ENCODE peak calls at places on chromosomes 2 and 18, in five cellular contexts. F is right lobe of liver, N is tibial artery, H is H9, S is left lung. K is an unnamed sample.

GRCh38 chr2:224586127-224586702 is 1.1 kb upstream of the CUL3 start:
- DNase-seq in F (no peak), S (no peak), H (no peak), N (no peak), K (no peak)

GRCh38 chr2:200677721-200678532 is 92.1 kb downstream of the AOX1 start:
- DNase-seq in H (no peak), F (no peak), N (peak; percentile 63), S (no peak), K (no peak)

GRCh38 chr18:9910709-9911108 is 3.1 kb upstream of the VAPA start:
- DNase-seq in F (no peak), S (no peak), H (no peak), N (no peak), K (peak; percentile 56)

GRCh38 chr2:7497223-7497622 is 580.0 kb downstream of the RNF144A start:
- DNase-seq in H (no peak), F (no peak), S (no peak), N (no peak), K (no peak)

GRCh38 chr2:189082576-189082975 is 97.0 kb downstream of the COL5A2 start:
- DNase-seq in S (peak; percentile 30), N (no peak), H (no peak), F (no peak), K (no peak)

GRCh38 chr2:55460562-55460961 is 40.9 kb upstream of the CCDC88A start:
- DNase-seq in N (no peak), S (no peak), F (no peak), H (no peak), K (no peak)

GRCh38 chr18:37430346-37431076 is 135.1 kb downstream of the CELF4 start:
- DNase-seq in N (no peak), H (peak; percentile 83), F (no peak), S (no peak), K (no peak)

GRCh38 chr2:201149064-201149820 is 33.3 kb downstream of the CFLAR start:
- DNase-seq in S (no peak), H (no peak), F (no peak), N (no peak), K (no peak)

GRCh38 chr2:41940715-41941114 is 107.1 kb upstream of the PKDCC start:
- DNase-seq in F (no peak), H (peak; percentile 62), N (no peak), S (no peak), K (no peak)

GRCh38 chr2:188668017-188668663 is 306.0 kb upstream of the COL3A1 start:
- DNase-seq in N (no peak), H (no peak), S (no peak), F (no peak), K (no peak)

GRCh38 chr2:71348302-71348701 is 16.7 kb downstream of the ZNF638 start:
- DNase-seq in S (no peak), N (no peak), H (no peak), F (no peak), K (no peak)

GRCh38 chr2:237590272-237591020 is at the start of gene RAB17:
- DNase-seq in S (peak; percentile 85), F (peak; percentile 96), N (no peak), H (peak; percentile 87), K (no peak)

GRCh38 chr2:238289574-238289973 is 1.2 kb upstream of the PER2 start:
- DNase-seq in N (peak; percentile 17), F (no peak), S (no peak), H (no peak), K (no peak)

GRCh38 chr2:168416555-168416954 is 39.5 kb upstream of the CERS6 start:
- DNase-seq in H (no peak), N (no peak), F (no peak), S (no peak), K (no peak)

GRCh38 chr18:6249788-6250187 is 164.9 kb downstream of the L3MBTL4 start:
- DNase-seq in N (no peak), H (no peak), F (peak; percentile 77), S (no peak), K (no peak)

GRCh38 chr2:209368924-209369323 is 54.9 kb upstream of the MAP2 start:
- DNase-seq in S (peak; percentile 61), N (peak; percentile 27), H (no peak), F (peak; percentile 46), K (no peak)

GRCh38 chr18:13232060-13232917 is 13.7 kb downstream of the LDLRAD4 start:
- DNase-seq in N (peak; percentile 57), F (peak; percentile 52), S (no peak), H (no peak), K (no peak)

GRCh38 chr2:150339951-150340350 is 147.5 kb downstream of the RND3 start:
- DNase-seq in N (no peak), H (no peak), F (no peak), S (no peak), K (no peak)

GRCh38 chr2:26647981-26648380 is 6.8 kb upstream of the CIB4 start:
- DNase-seq in F (no peak), H (no peak), N (no peak), S (no peak), K (no peak)

GRCh38 chr2:238313991-238314350 is 6.3 kb upstream of the TRAF3IP1 start:
- DNase-seq in S (no peak), F (no peak), N (no peak), H (no peak), K (no peak)

GRCh38 chr18:61398961-61399632 is 65.9 kb downstream of the CDH20 start:
- DNase-seq in F (no peak), S (no peak), N (no peak), H (no peak), K (no peak)

GRCh38 chr2:69833752-69834151 is 4.3 kb downstream of the GMCL1 start:
- DNase-seq in H (no peak), S (no peak), N (no peak), F (no peak), K (no peak)

DNA sequence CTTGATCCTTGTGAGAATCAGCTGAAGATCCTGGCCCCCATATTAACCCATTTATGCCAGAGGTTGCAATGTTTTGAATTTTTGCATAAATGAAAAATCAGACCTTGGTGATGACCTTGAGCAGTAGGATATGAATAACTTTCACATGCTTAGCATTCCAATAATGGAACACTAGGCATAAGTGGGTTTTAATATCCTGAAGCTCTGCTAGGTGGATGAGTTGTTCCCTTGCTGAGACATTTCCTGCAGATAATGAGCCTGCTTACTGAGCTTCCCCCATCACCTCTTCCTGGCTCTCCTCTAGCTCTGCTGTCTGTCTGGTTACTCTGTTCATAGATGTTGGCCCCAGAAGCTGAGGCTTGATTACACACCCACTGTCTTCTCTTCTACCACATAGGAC is 25.5 kb upstream of the SEC11C start:
- DNase-seq in N (no peak), F (no peak), H (no peak), S (no peak), K (no peak)
- TF ChIP-seq CTCF in N (no peak), F (no peak), H (no peak), S (no peak), K (no peak)

GRCh38 chr2:157468931-157469708 is 25.2 kb upstream of the CYTIP start:
- DNase-seq in F (no peak), H (no peak), S (no peak), N (no peak), K (peak; percentile 82)

GRCh38 chr2:157465554-157465953 is 21.7 kb upstream of the CYTIP start:
- DNase-seq in S (no peak), N (no peak), H (no peak), F (no peak), K (no peak)

GRCh38 chr2:157463002-157463401 is 19.1 kb upstream of the CYTIP start:
- DNase-seq in H (no peak), S (no peak), F (no peak), N (no peak), K (no peak)

GRCh38 chr2:157470321-157470720 is 26.4 kb upstream of the CYTIP start:
- DNase-seq in N (no peak), H (no peak), S (no peak), F (no peak), K (no peak)

GRCh38 chr2:157466764-157467163 is 22.9 kb upstream of the CYTIP start:
- DNase-seq in S (no peak), N (no peak), F (no peak), H (no peak), K (no peak)
- TF ChIP-seq CTCF in S (no peak), N (no peak), F (no peak), H (no peak), K (no peak)

GRCh38 chr2:216661639-216662375 is 28.6 kb downstream of the IGFBP2 start:
- DNase-seq in N (no peak), F (no peak), S (no peak), H (no peak), K (no peak)
- TF ChIP-seq CTCF in N (peak; percentile 31), F (peak; percentile 35), S (no peak), H (no peak), K (no peak)

DNA sequence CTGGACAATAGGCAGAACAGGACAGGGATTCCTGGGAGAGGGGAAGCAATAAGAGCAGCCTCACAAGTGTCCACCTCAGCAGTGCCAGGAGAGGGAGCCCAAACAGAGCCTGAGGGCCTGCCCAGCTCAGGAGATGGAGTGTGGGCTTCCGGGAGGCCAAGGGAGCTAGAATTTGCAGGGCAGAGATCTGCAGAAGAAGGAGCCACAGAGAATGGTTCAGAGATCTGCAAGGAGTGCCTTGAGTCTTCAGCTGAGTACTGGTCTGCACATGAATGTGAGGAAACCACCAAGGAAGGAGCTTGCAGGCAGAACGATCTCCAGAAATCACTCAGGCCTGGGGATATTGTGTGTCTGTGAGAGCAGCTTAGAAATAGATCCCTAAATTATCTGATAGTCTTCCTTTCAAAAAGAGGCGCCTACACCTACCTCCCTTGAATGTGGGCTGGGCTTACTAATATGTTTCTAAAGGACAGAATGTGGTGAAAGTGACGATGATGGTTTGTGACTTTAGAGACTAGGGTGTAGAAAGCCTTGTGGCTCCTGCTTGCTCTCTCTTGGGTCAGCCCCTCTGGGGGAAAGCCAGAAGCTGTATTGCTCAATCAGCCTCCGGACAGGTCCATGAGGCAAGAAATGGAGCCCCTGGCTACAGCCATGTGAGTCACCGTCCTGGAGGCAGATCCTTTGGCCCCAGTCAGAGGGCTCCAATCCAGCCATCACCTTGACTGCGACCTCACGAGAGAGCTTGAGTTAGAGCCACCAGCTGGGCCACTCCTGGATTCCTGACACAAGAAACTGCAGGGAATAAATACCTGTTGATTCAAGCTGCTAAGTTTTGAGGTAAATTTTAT is 7.6 kb upstream of the LPIN1 start:
- DNase-seq in S (no peak), F (peak; percentile 89), H (peak; percentile 76), N (peak; percentile 90), K (peak; percentile 78)
- TF ChIP-seq CTCF in S (no peak), F (no peak), H (peak; percentile 67), N (peak; percentile 12), K (peak; percentile 56)

GRCh38 chr2:199468561-199469513 is 11.1 kb upstream of the SATB2 start:
- DNase-seq in H (peak; percentile 69), S (peak; percentile 75), N (no peak), F (no peak), K (no peak)
- TF ChIP-seq CTCF in H (peak; percentile 51), S (no peak), N (no peak), F (no peak), K (no peak)

GRCh38 chr18:26818461-26818860 is 47.0 kb downstream of the AQP4 start:
- DNase-seq in F (no peak), H (no peak), N (no peak), S (no peak), K (no peak)

GRCh38 chr18:26812462-26812861 is 53.0 kb downstream of the AQP4 start:
- DNase-seq in S (no peak), N (no peak), F (no peak), H (no peak), K (no peak)

GRCh38 chr18:26813043-26813442 is 52.5 kb downstream of the AQP4 start:
- DNase-seq in N (no peak), H (peak; percentile 57), F (peak; percentile 60), S (no peak), K (no peak)
- TF ChIP-seq CTCF in N (peak; percentile 18), H (peak; percentile 86), F (peak; percentile 66), S (peak; percentile 13), K (no peak)